ENCODE peak calls at places on chromosomes 5 and 9, in six cellular contexts. O, L, W, N, S and K are unnamed samples.
A peak's percentile ranks its signal among the peaks of the same experiment; 100 is the strongest.

GRCh38 chr9:121784706-121785426 is 133.4 kb downstream of the DAB2IP start:
- DNase-seq in O (no peak), L (peak; percentile 64), W (no peak), N (no peak), S (no peak), K (no peak)

GRCh38 chr5:101418735-101419134 is 515.7 kb upstream of the ST8SIA4 start:
- DNase-seq in O (no peak), L (no peak), W (no peak), N (no peak), S (no peak), K (no peak)

GRCh38 chr5:19880859-19881436 is 107.1 kb downstream of the CDH18 start:
- DNase-seq in O (no peak), L (no peak), W (no peak), N (no peak), S (no peak), K (no peak)

GRCh38 chr5:134420326-134420725 is 8.6 kb upstream of the CDKN2AIPNL start:
- DNase-seq in O (no peak), L (no peak), W (no peak), N (no peak), S (no peak), K (no peak)

GRCh38 chr5:31492824-31493223 is 39.1 kb downstream of the DROSHA start:
- DNase-seq in O (no peak), L (peak; percentile 55), W (no peak), N (no peak), S (no peak), K (no peak)

GRCh38 chr5:129541648-129542251 is 81.7 kb downstream of the ADAMTS19 start:
- DNase-seq in O (peak; percentile 16), L (no peak), W (peak; percentile 5), N (no peak), S (no peak), K (no peak)

GRCh38 chr9:127763918-127764384 is 14.5 kb downstream of the SH2D3C start:
- DNase-seq in O (peak; percentile 51), L (peak; percentile 80), W (no peak), N (no peak), S (no peak), K (no peak)

GRCh38 chr9:114282926-114283325 is 40.0 kb upstream of the ORM1 start:
- DNase-seq in O (no peak), L (peak; percentile 4), W (peak; percentile 38), N (no peak), S (no peak), K (peak; percentile 53)

GRCh38 chr9:14379280-14379679 is 65.3 kb upstream of the NFIB start:
- DNase-seq in O (no peak), L (no peak), W (no peak), N (no peak), S (no peak), K (no peak)

GRCh38 chr5:31186672-31187267 is 6.7 kb upstream of the CDH6 start:
- DNase-seq in O (peak; percentile 40), L (no peak), W (peak; percentile 29), N (peak; percentile 25), S (no peak), K (no peak)

GRCh38 chr5:161546463-161547301 is at the start of gene GABRB2:
- DNase-seq in O (peak; percentile 84), L (peak; percentile 45), W (peak; percentile 33), N (no peak), S (peak; percentile 79), K (no peak)

GRCh38 chr5:137148656-137149055 is 350.5 kb downstream of the SPOCK1 start:
- DNase-seq in O (no peak), L (no peak), W (no peak), N (no peak), S (no peak), K (no peak)

GRCh38 chr5:126052120-126052519 is 371.1 kb upstream of the GRAMD2B start:
- DNase-seq in O (no peak), L (no peak), W (no peak), N (no peak), S (no peak), K (no peak)

GRCh38 chr9:69857828-69858227 is 37.2 kb downstream of the CFAP95 start:
- DNase-seq in O (no peak), L (no peak), W (no peak), N (no peak), S (no peak), K (no peak)

GRCh38 chr9:128798896-128799295 is 11.8 kb downstream of the TBC1D13 start:
- DNase-seq in O (no peak), L (no peak), W (no peak), N (no peak), S (no peak), K (no peak)
- H3K27ac ChIP-seq in O (no peak overlapping the region), L (no peak overlapping the region), W (peak overlapping the region; percentile 12), N (no peak overlapping the region), S (no peak overlapping the region), K (no peak overlapping the region)

DNA sequence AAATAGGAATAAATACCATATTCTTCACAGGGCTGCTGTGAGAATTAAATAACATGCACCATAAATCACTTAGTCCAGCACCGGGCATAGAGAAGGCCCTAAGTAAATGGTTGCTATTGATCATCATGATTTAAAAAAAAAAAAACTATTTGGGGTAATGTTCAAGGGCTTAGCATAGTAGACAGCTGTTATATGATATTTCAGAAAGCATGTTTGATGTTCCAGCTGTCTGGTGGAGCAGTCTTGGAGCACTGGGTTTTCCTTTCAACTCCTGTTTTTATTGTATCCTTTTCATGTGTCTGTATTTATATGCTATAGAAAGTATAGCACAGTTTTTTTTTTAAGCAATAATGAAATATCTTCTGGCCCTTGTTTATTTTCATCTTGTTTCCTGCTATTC is 28.0 kb upstream of the TOMM5 start:
- DNase-seq in O (no peak), L (no peak), W (no peak), N (no peak), S (no peak), K (no peak)
- H3K27ac ChIP-seq in O (no peak overlapping the region), L (no peak overlapping the region), W (no peak overlapping the region), N (no peak overlapping the region), S (no peak overlapping the region), K (no peak overlapping the region)

DNA sequence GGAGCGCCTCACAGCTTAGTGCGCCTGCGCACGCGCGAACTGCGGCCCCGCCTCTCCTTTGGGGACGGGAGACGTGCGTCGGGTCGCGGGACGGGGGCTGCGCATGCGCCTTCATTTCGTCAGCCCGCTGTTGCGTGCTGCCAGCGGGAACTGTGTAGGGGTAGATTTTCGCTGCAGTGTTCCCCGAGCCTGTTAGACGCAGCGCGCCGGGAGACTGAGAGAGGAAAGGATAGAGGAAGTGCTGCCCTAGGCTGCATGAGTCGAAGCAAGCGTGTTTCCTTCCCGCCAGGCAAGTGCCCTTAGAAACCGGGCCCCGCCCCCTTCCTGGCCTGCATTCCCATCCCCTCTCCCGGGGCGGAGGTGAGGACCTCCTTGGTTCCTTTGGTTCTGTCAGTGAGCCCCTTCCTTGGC is 12.3 kb downstream of the ITGA1 start:
- DNase-seq in O (peak; percentile 96), L (peak; percentile 95), W (peak; percentile 99), N (peak; percentile 82), S (peak; percentile 100), K (peak; percentile 51)
- H3K27ac ChIP-seq in O (peak overlapping the region; percentile 87), L (peak overlapping the region; percentile 93), W (peak overlapping the region; percentile 98), N (peak overlapping the region; percentile 96), S (peak overlapping the region; percentile 88), K (peak overlapping the region; percentile 99)

DNA sequence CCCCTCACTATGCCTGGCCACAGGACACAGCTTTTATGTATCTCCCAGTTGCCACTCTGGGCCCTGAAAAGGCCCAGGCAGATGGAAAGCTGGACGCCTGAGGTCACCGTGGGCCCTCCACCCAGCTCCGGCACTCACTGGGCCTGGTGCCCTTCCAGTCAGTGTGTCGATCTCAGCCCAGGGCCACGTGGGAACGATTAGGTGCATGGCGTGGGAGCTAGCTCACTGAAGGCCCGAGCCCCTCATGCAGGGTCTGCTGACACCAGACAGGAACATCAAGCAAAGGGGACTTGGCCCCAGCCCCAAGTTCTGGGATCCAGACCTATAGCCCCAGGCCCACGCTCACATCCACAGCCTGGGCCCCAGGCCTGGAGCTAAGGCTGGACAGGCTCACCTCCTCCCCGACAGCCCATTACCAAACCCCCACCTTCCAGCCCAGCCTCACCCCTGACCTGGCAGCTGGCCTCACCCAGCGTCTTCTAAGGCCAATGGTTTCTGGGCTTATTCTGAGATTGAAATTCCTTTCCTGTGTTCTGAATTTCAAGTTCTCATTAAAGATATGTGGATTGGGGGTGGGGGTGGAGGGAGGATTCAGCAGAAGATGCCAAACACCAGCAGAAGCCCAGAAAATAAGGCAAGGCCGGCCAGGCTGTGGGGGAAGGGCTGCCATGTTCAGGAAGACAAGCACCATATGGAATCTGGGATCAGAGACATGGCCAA is 74.5 kb downstream of the ADAMTS2 start:
- DNase-seq in O (no peak), L (peak; percentile 19), W (no peak), N (no peak), S (peak; percentile 48), K (no peak)
- H3K27ac ChIP-seq in O (no peak overlapping the region), L (no peak overlapping the region), W (no peak overlapping the region), N (no peak overlapping the region), S (no peak overlapping the region), K (no peak overlapping the region)

GRCh38 chr9:125821078-125821477 is 73.9 kb downstream of the PBX3 start:
- DNase-seq in O (no peak), L (no peak), W (no peak), N (no peak), S (no peak), K (no peak)
- H3K27ac ChIP-seq in O (peak overlapping the region; percentile 12), L (no peak overlapping the region), W (no peak overlapping the region), N (no peak overlapping the region), S (no peak overlapping the region), K (no peak overlapping the region)